ENCODE peak calls at places on chromosomes 4 and X, in seven cellular contexts. Q, D, R, W, N, Y and Z are unnamed samples. For H3K9me3 and H3K36me3, the result is how much of the 10 kb centered on the place peaks cover.

GRCh38 chr4:147407261-147408045 is 73.4 kb upstream of the EDNRA start:
- DNase-seq in Q (no peak), W (peak), R (no peak), N (no peak), D (no peak), Y (peak), Z (no peak)

GRCh38 chr4:164529058-164529457 is 224.9 kb upstream of the SMIM31 start:
- DNase-seq in Y (no peak), N (no peak), W (no peak), Q (no peak), R (no peak), D (no peak), Z (no peak)

GRCh38 chr4:158941321-158941720 is 161.6 kb upstream of the RAPGEF2 start:
- DNase-seq in R (no peak), Y (no peak), D (no peak), Q (no peak), W (no peak), N (no peak), Z (no peak)

GRCh38 chrX:24242649-24243556 is 71.0 kb downstream of the SUPT20HL2 start:
- DNase-seq in Y (no peak), Q (peak), W (peak), N (no peak), D (no peak), R (no peak), Z (peak)

GRCh38 chr4:8303081-8303480 is 33.5 kb downstream of the HTRA3 start:
- DNase-seq in W (peak), D (no peak), R (no peak), N (no peak), Q (peak), Y (no peak), Z (no peak)

GRCh38 chrX:40153335-40154221 is 55.8 kb upstream of the BCOR start:
- DNase-seq in Q (no peak), R (peak), N (peak), Y (peak), W (no peak), D (no peak), Z (peak)

GRCh38 chr4:89800012-89800516 is 36.9 kb downstream of the SNCA start:
- DNase-seq in D (no peak), Y (no peak), W (no peak), N (no peak), R (peak), Q (no peak), Z (no peak)

GRCh38 chr4:3111461-3111860 is 37.0 kb downstream of the HTT start:
- DNase-seq in W (no peak), R (peak), Q (no peak), N (no peak), Y (no peak), D (no peak), Z (no peak)

GRCh38 chrX:9285342-9285771 is 179.5 kb upstream of the TBL1X start:
- DNase-seq in Y (no peak), R (peak), Q (no peak), W (no peak), D (no peak), N (no peak), Z (no peak)

GRCh38 chr4:100841911-100842310 is 324.1 kb upstream of the EMCN start:
- DNase-seq in W (no peak), R (no peak), N (no peak), Y (no peak), Q (no peak), D (no peak), Z (no peak)

GRCh38 chrX:16136080-16136479 is 12.7 kb downstream of the GRPR start:
- DNase-seq in W (no peak), R (no peak), D (no peak), Q (no peak), Y (no peak), N (no peak), Z (no peak)

GRCh38 chr4:36835246-36835645 is 409.3 kb upstream of the NWD2 start:
- DNase-seq in N (no peak), D (no peak), W (no peak), Q (no peak), R (no peak), Y (no peak), Z (no peak)

GRCh38 chrX:43949669-43950068 is 23.5 kb downstream of the NDP start:
- DNase-seq in D (no peak), N (peak), W (no peak), Q (peak), Y (peak), R (peak), Z (no peak)

GRCh38 chr4:101306764-101307615 is 40.3 kb downstream of the PPP3CA start:
- DNase-seq in Q (no peak), D (no peak), N (no peak), W (no peak), Y (no peak), R (no peak), Z (no peak)

GRCh38 chr4:182885738-182886077 is 31.5 kb downstream of the DCTD start:
- DNase-seq in R (no peak), Q (no peak), N (no peak), Y (no peak), W (no peak), D (no peak), Z (no peak)

GRCh38 chr4:141540643-141541042 is 95.7 kb upstream of the IL15 start:
- DNase-seq in N (no peak), D (no peak), Q (no peak), W (no peak), Y (no peak), R (peak), Z (no peak)

GRCh38 chrX:153319295-153319694 is 2.3 kb downstream of the PNMA6F start:
- DNase-seq in Y (no peak), Q (no peak), R (no peak), N (no peak), W (no peak), D (no peak), Z (no peak)

GRCh38 chrX:20641954-20642353 is 375.2 kb upstream of the RPS6KA3 start:
- DNase-seq in N (no peak), D (no peak), R (no peak), Q (no peak), Y (no peak), W (no peak), Z (no peak)
- H3K9me3 ChIP-seq in N (under half), D (under half), R (under half), Q (under half), Y (under half), W (under half), Z (under half)

GRCh38 chr4:10018818-10019438 is 2.4 kb downstream of the SLC2A9 start:
- DNase-seq in N (peak), Q (peak), D (peak), R (peak), Y (peak), W (peak), Z (peak)

GRCh38 chr4:10020871-10021676 is at the start of gene SLC2A9:
- DNase-seq in Y (no peak), D (no peak), Q (peak), R (no peak), N (no peak), W (no peak), Z (peak)

GRCh38 chr4:10017037-10017893 is 4.0 kb downstream of the SLC2A9 start:
- DNase-seq in W (no peak), Y (no peak), D (no peak), Q (peak), R (no peak), N (no peak), Z (no peak)

GRCh38 chr4:10020106-10020505 is 1.2 kb downstream of the SLC2A9 start:
- DNase-seq in D (no peak), Y (no peak), Q (no peak), R (no peak), N (no peak), W (no peak), Z (no peak)

DNA sequence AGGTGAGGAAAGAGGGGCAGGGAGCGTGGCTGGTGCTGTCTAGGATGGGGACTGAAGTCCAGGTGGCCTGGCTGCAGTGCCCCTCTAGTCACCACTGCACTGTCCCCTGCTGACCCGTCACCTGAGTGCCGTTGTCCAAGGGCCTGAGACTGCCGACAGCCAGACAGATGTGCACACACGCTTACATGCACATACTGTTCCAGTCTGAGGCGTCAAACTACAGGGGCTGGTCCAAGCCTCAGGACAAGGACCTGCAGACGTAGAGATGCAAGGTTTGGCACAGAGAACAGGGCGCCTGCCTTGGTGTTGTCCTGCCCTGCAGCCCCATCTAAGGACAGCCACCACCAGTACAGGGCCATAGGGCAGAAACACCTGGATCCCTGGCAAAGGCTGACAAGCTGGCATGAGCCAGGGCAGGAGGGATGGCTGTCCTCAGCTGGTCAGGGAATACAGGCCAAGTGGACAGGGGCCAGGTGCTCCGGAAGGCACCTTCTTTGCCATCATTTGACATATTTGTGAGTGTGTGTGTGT is 1.7 kb downstream of the SLC2A9 start:
- DNase-seq in R (no peak), W (no peak), Q (peak), Y (no peak), D (no peak), N (no peak), Z (no peak)
- H3K4me3 ChIP-seq in R (peak), W (peak), Q (no peak), Y (no peak), D (no peak), N (no peak), Z (no peak)

DNA sequence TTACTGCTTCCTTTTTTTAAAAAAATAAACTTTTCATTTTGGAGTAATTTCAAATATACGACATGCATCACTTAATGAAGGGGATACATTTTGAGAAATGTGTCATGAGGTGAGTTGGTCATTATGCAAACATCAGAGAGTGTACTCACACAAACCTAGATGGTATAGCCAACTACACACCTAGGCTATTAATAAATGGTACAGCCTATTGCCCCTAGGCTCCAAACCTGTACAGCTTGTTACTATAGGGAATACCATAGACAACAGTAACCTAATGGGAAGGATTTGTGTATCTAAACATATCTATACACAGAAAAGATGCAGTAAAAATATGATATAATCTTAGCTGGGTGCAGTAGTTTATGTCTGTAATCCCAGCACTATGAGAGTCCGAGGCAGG is 29.1 kb downstream of the SETD7 start:
- DNase-seq in D (no peak), R (peak), W (no peak), N (no peak), Q (no peak), Y (no peak), Z (no peak)
- H3K36me3 ChIP-seq in D (under half), R (under half), W (under half), N (under half), Q (under half), Y (under half), Z (under half)

GRCh38 chr4:88359558-88359957 is 19.1 kb upstream of the HERC6 start:
- DNase-seq in N (no peak), W (no peak), Y (no peak), Q (no peak), R (no peak), D (no peak), Z (no peak)
- H3K9me3 ChIP-seq in N (under half), W (under half), Y (under half), Q (under half), R (under half), D (under half), Z (under half)

DNA sequence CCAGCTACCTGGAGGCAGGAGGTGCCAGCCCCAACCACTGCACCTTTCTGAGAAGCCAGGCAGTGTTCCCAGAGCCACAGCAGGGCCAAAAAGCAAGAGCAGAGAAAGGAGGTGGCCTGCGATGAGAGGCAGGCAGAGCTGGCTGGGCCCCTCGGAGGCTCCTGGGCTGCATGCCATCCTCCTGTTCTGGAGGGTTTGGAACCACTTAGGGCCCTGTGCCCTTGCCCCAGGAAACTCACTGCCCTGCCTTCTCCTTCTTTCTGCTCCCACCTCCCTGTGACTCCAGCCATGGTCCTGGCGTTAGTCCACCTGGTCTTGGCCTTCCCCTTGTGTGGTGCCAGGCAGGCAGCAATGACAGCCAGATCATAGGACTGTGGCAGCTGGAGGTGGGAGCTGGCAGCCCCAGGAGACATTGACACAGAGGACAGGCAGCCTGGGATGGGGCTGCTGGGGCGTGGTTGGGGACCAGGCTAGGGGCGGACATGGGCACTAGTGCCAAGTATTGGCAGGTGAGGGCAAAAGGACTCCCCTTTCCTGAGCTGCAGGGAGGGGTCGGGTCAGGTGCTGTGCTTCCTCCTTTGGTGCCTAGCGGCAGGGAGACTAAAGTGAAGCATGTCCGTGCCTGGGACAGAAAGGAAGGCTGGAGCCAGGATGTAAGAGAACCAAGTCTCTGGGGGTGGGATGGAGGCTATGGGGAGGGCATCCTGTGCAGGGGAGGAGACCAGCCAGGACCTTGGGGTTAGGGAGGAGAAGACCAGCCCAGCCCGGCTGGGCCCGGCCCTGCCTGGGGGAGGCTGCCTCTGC is 1.4 kb downstream of the APLN start:
- DNase-seq in N (no peak), Q (peak), R (no peak), W (peak), D (no peak), Y (no peak), Z (no peak)
- H3K4me3 ChIP-seq in N (no peak), Q (no peak), R (peak), W (peak), D (no peak), Y (peak), Z (no peak)

DNA sequence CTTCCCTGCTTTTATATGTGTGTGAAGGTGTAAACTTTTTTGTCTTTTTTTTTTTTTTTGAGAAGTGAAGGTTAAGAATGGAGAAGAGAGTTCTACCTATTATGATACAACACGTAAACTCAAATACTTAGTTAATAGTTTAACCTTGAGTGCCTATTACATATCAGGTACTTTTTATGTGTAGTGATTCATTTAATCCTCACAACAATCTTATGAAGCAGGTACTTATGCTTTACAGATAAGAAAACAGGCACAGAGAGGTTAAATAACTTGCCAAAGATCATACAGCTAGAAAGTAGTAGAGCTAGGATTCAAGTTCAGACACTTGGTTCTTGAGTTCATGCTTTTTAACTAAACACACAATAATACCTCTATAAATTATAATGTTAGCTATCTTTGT is 107.4 kb downstream of the THOC2 start:
- DNase-seq in R (no peak), Y (no peak), N (no peak), W (no peak), Q (no peak), D (no peak), Z (no peak)
- H3K36me3 ChIP-seq in R (under half), Y (under half), N (half or more), W (under half), Q (under half), D (under half), Z (under half)

GRCh38 chr4:555566-556275 is 20.4 kb downstream of the TMEM271 start:
- DNase-seq in D (no peak), R (no peak), Y (no peak), Q (peak), W (no peak), N (no peak), Z (peak)

GRCh38 chr4:561456-561855 is 14.6 kb downstream of the TMEM271 start:
- DNase-seq in N (no peak), W (no peak), Y (no peak), Q (no peak), R (no peak), D (no peak), Z (no peak)

GRCh38 chr4:560731-561211 is 15.3 kb downstream of the TMEM271 start:
- DNase-seq in Y (no peak), W (no peak), D (no peak), R (no peak), N (no peak), Q (no peak), Z (no peak)

GRCh38 chr4:566035-566434 is 10.1 kb downstream of the TMEM271 start:
- DNase-seq in R (no peak), Q (no peak), D (no peak), W (no peak), Y (no peak), N (no peak), Z (no peak)

GRCh38 chr4:560061-560460 is 16.0 kb downstream of the TMEM271 start:
- DNase-seq in Y (no peak), W (no peak), N (no peak), R (no peak), D (no peak), Q (no peak), Z (no peak)
- H3K9me3 ChIP-seq in Y (under half), W (under half), N (under half), R (under half), D (under half), Q (under half), Z (under half)

DNA sequence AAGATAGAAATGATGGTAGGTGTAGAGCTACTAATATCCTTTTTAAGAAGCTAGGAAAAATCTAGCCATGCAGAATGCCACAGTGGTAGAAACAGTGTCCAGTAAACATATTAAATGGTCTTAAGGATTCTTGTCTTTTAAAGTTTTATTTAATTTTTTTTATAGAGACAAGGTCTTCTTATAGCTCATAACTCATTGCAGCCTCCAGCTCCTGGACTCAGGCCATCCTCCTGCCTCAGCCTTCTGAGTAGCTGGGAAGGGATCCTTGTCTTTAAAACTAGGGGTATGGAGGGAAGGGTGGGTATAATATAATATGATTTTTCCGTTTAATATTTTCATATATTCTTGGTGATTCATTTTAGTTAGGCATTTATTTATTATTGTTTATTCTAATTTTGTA is 3.8 kb downstream of the TMEM165 start:
- DNase-seq in R (no peak), W (no peak), N (no peak), Q (no peak), D (no peak), Y (no peak), Z (no peak)
- H3K4me3 ChIP-seq in R (peak), W (no peak), N (peak), Q (no peak), D (no peak), Y (peak), Z (no peak)